ENCODE peak calls at places on chromosomes 1 and 21, in eight cellular contexts. G is tibial nerve; B is BJ; K is PC-3; Z is OCI-LY7; J is naive thymus-derived CD4-positive, alpha-beta T cell; P is IMR-90; Y is cardiac muscle cell. T is an unnamed sample.

GRCh38 chr1:210239295-210240155 is 6.9 kb downstream of the SERTAD4 start:
- DNase-seq in G (no peak), Z (no peak), K (peak; percentile 95), B (peak; percentile 67), J (no peak), P (peak; percentile 85), Y (peak; percentile 50), T (peak; percentile 65)

GRCh38 chr1:53766766-53767409 is 27.9 kb upstream of the GLIS1 start:
- DNase-seq in P (peak; percentile 68), Y (no peak), Z (no peak), K (no peak), G (no peak), B (no peak), J (no peak), T (no peak)

GRCh38 chr1:39639333-39640130 is at the start of gene HEYL:
- DNase-seq in P (peak; percentile 19), J (peak; percentile 42), Y (peak; percentile 70), B (no peak), Z (no peak), G (peak; percentile 34), K (no peak), T (peak; percentile 81)

GRCh38 chr1:17090844-17091243 is 28.4 kb downstream of the PADI2 start:
- DNase-seq in J (no peak), P (no peak), Z (no peak), K (no peak), B (no peak), Y (no peak), G (no peak), T (no peak)

GRCh38 chr1:30816211-30817082 is 58.9 kb upstream of the LAPTM5 start:
- DNase-seq in K (peak; percentile 84), J (no peak), Z (no peak), Y (peak; percentile 74), B (peak; percentile 77), P (peak; percentile 92), G (peak; percentile 68), T (peak; percentile 95)

GRCh38 chr1:28056129-28056925 is 32.1 kb downstream of the EYA3 start:
- DNase-seq in Y (no peak), G (no peak), B (no peak), Z (no peak), K (no peak), P (no peak), J (peak; percentile 2), T (no peak)

GRCh38 chr1:88661188-88661587 is 22.9 kb upstream of the PKN2 start:
- DNase-seq in J (peak; percentile 44), Z (no peak), K (no peak), B (no peak), G (no peak), Y (peak; percentile 14), P (no peak), T (no peak)

GRCh38 chr1:8061673-8062386 is 35.7 kb upstream of the ERRFI1 start:
- DNase-seq in K (peak; percentile 73), Y (no peak), J (no peak), B (no peak), G (no peak), Z (no peak), P (peak; percentile 82), T (no peak)

GRCh38 chr1:54312874-54313316 is 93.3 kb downstream of the SSBP3 start:
- DNase-seq in K (no peak), B (peak; percentile 30), P (peak; percentile 77), Y (no peak), Z (no peak), J (no peak), G (no peak), T (peak; percentile 54)

GRCh38 chr1:232657426-232657825 is 27.5 kb upstream of the SIPA1L2 start:
- DNase-seq in G (no peak), K (no peak), Z (no peak), J (no peak), Y (no peak), P (no peak), B (no peak), T (no peak)

GRCh38 chr1:225474439-225474985 is 46.7 kb upstream of the LBR start:
- DNase-seq in K (no peak), B (no peak), G (no peak), Y (no peak), Z (no peak), P (no peak), J (no peak), T (no peak)

GRCh38 chr1:1324524-1325287 is at the start of the genes CPTP and INTS11:
- DNase-seq in Z (peak; percentile 96), B (peak; percentile 20), K (peak; percentile 97), Y (peak; percentile 95), P (peak; percentile 85), J (peak; percentile 95), G (peak; percentile 87), T (peak; percentile 88)

GRCh38 chr1:111987502-111987901 is 2.0 kb downstream of the KCND3 start:
- DNase-seq in B (no peak), K (no peak), P (no peak), Y (no peak), J (no peak), Z (no peak), G (no peak), T (no peak)

GRCh38 chr1:33634806-33635205 is 162.4 kb downstream of the ZSCAN20 start:
- DNase-seq in Z (peak; percentile 26), G (no peak), K (peak; percentile 47), Y (peak; percentile 62), B (no peak), P (peak; percentile 7), J (no peak), T (peak; percentile 17)

DNA sequence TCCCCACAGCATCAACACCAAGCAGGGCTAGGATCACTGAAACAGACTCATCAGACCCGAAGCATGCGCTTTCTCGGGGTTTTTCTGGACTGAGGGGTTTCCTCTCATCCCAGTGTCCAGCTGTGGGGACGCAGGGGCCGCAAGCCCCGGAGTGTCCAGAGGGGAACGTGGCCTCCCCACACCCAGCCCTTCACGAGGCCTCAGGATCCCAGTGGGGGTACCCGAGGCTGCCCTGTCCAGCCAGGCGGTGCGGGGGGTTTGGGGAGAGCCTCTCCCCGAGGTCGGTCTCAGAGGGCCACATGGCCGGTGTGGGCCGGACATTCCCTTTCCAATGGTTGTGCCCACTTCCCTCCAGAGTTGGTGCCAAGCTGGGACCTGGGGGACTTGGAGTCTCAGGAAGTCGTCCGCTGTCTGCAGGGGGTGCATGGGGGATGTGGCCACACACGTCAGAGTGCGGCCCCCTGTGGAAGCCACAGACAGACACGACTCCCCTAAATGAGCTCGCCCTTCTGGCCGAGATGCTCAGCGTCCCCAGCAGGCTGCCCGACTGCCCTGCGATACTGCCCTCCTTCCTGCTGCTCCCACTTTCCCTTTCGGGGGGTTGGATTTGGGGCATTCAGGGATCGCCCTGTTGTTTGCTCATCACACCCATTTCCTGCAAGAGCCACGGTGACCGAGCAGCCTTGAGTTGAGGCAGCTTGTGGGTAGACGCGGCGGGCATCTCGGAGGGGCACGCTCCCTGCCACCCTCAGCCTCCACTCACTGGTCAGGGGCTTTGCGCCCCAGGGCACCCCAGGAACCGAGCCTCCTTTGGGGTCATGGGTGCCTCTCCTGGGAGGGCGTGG is 4.1 kb downstream of the COL6A1 start:
- DNase-seq in P (no peak), Y (no peak), G (no peak), K (no peak), Z (no peak), J (no peak), B (no peak), T (no peak)
- H3K36me3 ChIP-seq in P (peaks cover 73% of the 10 kb centered on the region), Y (peaks cover 19% of the 10 kb centered on the region), G (peaks cover 3% of the 10 kb centered on the region), K (peaks cover 29% of the 10 kb centered on the region), Z (no peaks in the 10 kb centered on the region), J (no peaks in the 10 kb centered on the region), B (peaks cover 61% of the 10 kb centered on the region), T (peaks cover 78% of the 10 kb centered on the region)

GRCh38 chr1:219563568-219563967 is 49.3 kb downstream of the ZC3H11B start:
- DNase-seq in G (no peak), J (no peak), B (no peak), Y (no peak), Z (no peak), K (no peak), P (no peak), T (no peak)
- H3K4me3 ChIP-seq in G (no peak overlapping the region), J (no peak overlapping the region), B (no peak overlapping the region), Y (no peak overlapping the region), Z (no peak overlapping the region), K (no peak overlapping the region), P (no peak overlapping the region), T (no peak overlapping the region)

DNA sequence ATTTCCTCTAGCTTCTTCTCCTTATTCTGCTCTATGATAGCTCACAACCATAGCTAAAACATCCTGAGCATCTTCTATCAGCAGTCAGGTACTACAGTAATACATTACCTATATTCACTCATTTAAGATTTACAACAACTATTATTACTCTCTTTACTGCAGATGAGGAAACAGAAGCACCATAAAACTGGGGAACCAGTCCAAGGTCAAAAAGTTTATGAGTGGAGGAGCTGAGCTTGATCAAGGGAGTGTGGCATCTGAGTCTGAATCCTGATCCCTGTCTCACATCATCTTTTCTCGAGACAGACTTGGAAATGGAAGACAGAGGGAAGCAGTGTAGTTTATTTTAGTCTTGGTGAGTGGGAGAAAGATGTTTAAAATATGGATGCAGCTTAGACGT is 288.6 kb downstream of the RGS7 start:
- DNase-seq in Z (no peak), K (no peak), J (no peak), Y (no peak), G (no peak), P (no peak), B (no peak), T (no peak)
- H3K36me3 ChIP-seq in Z (no peaks in the 10 kb centered on the region), K (no peaks in the 10 kb centered on the region), J (no peaks in the 10 kb centered on the region), Y (no peaks in the 10 kb centered on the region), G (no peaks in the 10 kb centered on the region), P (no peaks in the 10 kb centered on the region), B (no peaks in the 10 kb centered on the region), T (no peaks in the 10 kb centered on the region)

GRCh38 chr1:77889671-77890070 is 1.2 kb downstream of the NEXN start:
- DNase-seq in Z (no peak), K (peak; percentile 88), Y (peak; percentile 4), P (peak; percentile 91), G (no peak), J (no peak), B (peak; percentile 44), T (peak; percentile 37)
- H3K4me3 ChIP-seq in Z (no peak overlapping the region), K (peak overlapping the region; percentile 93), Y (peak overlapping the region; percentile 82), P (peak overlapping the region; percentile 98), G (peak overlapping the region; percentile 67), J (no peak overlapping the region), B (peak overlapping the region; percentile 77), T (peak overlapping the region; percentile 72)

DNA sequence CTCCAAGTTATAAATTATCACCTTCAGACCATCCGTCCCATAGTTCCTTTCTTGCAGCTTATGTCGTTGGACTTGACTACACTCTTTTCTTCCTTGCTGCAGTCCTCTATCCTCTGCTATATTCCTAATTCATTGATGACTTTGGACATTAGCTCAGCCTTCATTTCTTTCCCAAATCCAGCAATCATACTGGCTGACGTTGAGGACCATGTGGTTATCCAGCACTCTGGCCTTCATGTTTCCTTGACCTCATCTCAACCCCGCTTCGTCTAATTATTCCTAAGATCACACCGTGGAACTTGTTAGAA is 27.4 kb downstream of the RAD54L start:
- DNase-seq in Z (no peak), Y (no peak), J (no peak), G (no peak), P (no peak), K (no peak), B (no peak), T (no peak)
- H3K36me3 ChIP-seq in Z (peaks cover 100% of the 10 kb centered on the region), Y (peaks cover 12% of the 10 kb centered on the region), J (no peaks in the 10 kb centered on the region), G (no peaks in the 10 kb centered on the region), P (peaks cover 29% of the 10 kb centered on the region), K (peaks cover 81% of the 10 kb centered on the region), B (peaks cover 5% of the 10 kb centered on the region), T (peaks cover 83% of the 10 kb centered on the region)

T was measured in MG63.